ENCODE peak calls at places on chromosomes 7 and 10, in four cellular contexts. S is HuH-7; J is T-cell; B is CD8-positive, alpha-beta memory T cell. U is an unnamed sample.

GRCh38 chr7:31875424-31875823 is 188.4 kb downstream of the PPP1R17 start:
- DNase-seq in S (no peak), J (no peak), B (no peak), U (no peak)

GRCh38 chr10:76946268-76946667 is 691.3 kb downstream of the KCNMA1 start:
- DNase-seq in S (no peak), J (no peak), B (no peak), U (no peak)

GRCh38 chr7:141409219-141409618 is 142.0 kb upstream of the AGK start:
- DNase-seq in S (no peak), J (no peak), B (no peak), U (no peak)

GRCh38 chr10:73848821-73849489 is 25.4 kb downstream of the CAMK2G start:
- DNase-seq in S (peak; percentile 87), J (peak; percentile 91), B (peak; percentile 88), U (peak; percentile 87)

GRCh38 chr10:79904671-79905321 is 44.1 kb downstream of the SFTPD start:
- DNase-seq in S (no peak), J (peak; percentile 18), B (peak; percentile 20), U (peak; percentile 71)

GRCh38 chr7:100053201-100053600 is 3.6 kb downstream of the ZSCAN21 start:
- DNase-seq in S (peak; percentile 83), J (no peak), B (no peak), U (no peak)

GRCh38 chr7:373818-374705 is 84.1 kb downstream of the FOXL3 start:
- DNase-seq in S (no peak), J (no peak), B (no peak), U (peak; percentile 75)

GRCh38 chr7:140263277-140263676 is 86.5 kb upstream of the KDM7A start:
- DNase-seq in S (no peak), J (peak; percentile 29), B (no peak), U (no peak)

GRCh38 chr7:16271355-16271754 is 150.0 kb downstream of the CRPPA start:
- DNase-seq in S (no peak), J (no peak), B (no peak), U (no peak)

GRCh38 chr10:133224861-133225366 is 5.1 kb upstream of the UTF1 start:
- DNase-seq in S (no peak), J (no peak), B (no peak), U (peak; percentile 81)

GRCh38 chr10:124005991-124006392 is 87.4 kb downstream of the CHST15 start:
- DNase-seq in S (no peak), J (no peak), B (no peak), U (no peak)

GRCh38 chr7:129569811-129570215 is 41.7 kb upstream of the NRF1 start:
- DNase-seq in S (peak; percentile 60), J (no peak), B (no peak), U (no peak)

GRCh38 chr7:2661602-2662272 is 26.3 kb upstream of the AMZ1 start:
- DNase-seq in S (no peak), J (no peak), B (no peak), U (no peak)

GRCh38 chr10:110141747-110142625 is 65.4 kb upstream of the MXI1 start:
- DNase-seq in S (no peak), J (no peak), B (no peak), U (no peak)

GRCh38 chr10:91017202-91017601 is 96.3 kb upstream of the ANKRD1 start:
- DNase-seq in S (no peak), J (no peak), B (no peak), U (no peak)

GRCh38 chr10:132187421-132188138 is 832 bp downstream of the DPYSL4 start:
- DNase-seq in S (no peak), J (no peak), B (no peak), U (no peak)

GRCh38 chr10:99161194-99161593 is 74.5 kb downstream of the HPSE2 start:
- DNase-seq in S (no peak), J (no peak), B (no peak), U (no peak)

GRCh38 chr7:44103941-44104879 is at the start of gene AEBP1:
- DNase-seq in S (no peak), J (no peak), B (no peak), U (peak; percentile 74)

GRCh38 chr10:33524966-33525365 is 190.5 kb upstream of the NRP1 start:
- DNase-seq in S (no peak), J (no peak), B (no peak), U (no peak)

GRCh38 chr7:38736135-38736534 is 105.0 kb upstream of the AMPH start:
- DNase-seq in S (no peak), J (no peak), B (no peak), U (no peak)

GRCh38 chr10:27504897-27505457 is 873 bp downstream of the RAB18 start:
- DNase-seq in S (no peak), J (no peak), B (no peak), U (no peak)